ENCODE peak calls at places on chromosomes 11 and 22, in six cellular contexts. H, O, F, C, S and Z are unnamed samples.

GRCh38 chr11:123822591-123822990 is 16.4 kb upstream of the OR6M1 start:
- DNase-seq in O (no peak), C (no peak), H (no peak), F (no peak), S (no peak), Z (peak)

GRCh38 chr11:67045314-67045713 is 11.3 kb upstream of the RHOD start:
- DNase-seq in S (no peak), O (no peak), C (peak), H (no peak), F (no peak), Z (no peak)

GRCh38 chr11:46826310-46827044 is 19.6 kb downstream of the CKAP5 start:
- DNase-seq in F (peak), S (peak), H (peak), C (peak), O (no peak), Z (peak)

GRCh38 chr11:87859583-87859982 is 315.7 kb downstream of the RAB38 start:
- DNase-seq in O (no peak), S (no peak), H (no peak), C (no peak), F (no peak), Z (no peak)

GRCh38 chr11:61828629-61829407 is 718 bp downstream of the FADS2 start:
- DNase-seq in F (no peak), O (no peak), H (peak), C (no peak), S (peak), Z (no peak)

GRCh38 chr11:30364139-30364875 is 41.4 kb downstream of the ARL14EP start:
- DNase-seq in S (no peak), H (no peak), C (no peak), F (no peak), O (no peak), Z (no peak)

GRCh38 chr11:44246726-44247125 is 63.2 kb downstream of the ALX4 start:
- DNase-seq in H (no peak), O (no peak), S (peak), C (no peak), F (peak), Z (no peak)

GRCh38 chr11:117818036-117818858 is 6.3 kb downstream of the FXYD2 start:
- DNase-seq in C (peak), F (no peak), S (no peak), O (no peak), H (peak), Z (no peak)

GRCh38 chr11:38791346-38791961 is 2193.4 kb upstream of the RAG2 start:
- DNase-seq in F (peak), H (peak), S (peak), O (peak), C (peak), Z (peak)

GRCh38 chr22:21641417-21641794 is 696 bp upstream of the SDF2L1 start:
- DNase-seq in F (no peak), H (peak), S (peak), O (no peak), C (no peak), Z (peak)

GRCh38 chr11:33984682-33985389 is 66.7 kb upstream of the CAPRIN1 start:
- DNase-seq in O (no peak), C (no peak), H (no peak), S (no peak), F (no peak), Z (no peak)
- TF ChIP-seq CTCF in O (peak), C (no peak), H (no peak), S (no peak), F (no peak), Z (no peak)

DNA sequence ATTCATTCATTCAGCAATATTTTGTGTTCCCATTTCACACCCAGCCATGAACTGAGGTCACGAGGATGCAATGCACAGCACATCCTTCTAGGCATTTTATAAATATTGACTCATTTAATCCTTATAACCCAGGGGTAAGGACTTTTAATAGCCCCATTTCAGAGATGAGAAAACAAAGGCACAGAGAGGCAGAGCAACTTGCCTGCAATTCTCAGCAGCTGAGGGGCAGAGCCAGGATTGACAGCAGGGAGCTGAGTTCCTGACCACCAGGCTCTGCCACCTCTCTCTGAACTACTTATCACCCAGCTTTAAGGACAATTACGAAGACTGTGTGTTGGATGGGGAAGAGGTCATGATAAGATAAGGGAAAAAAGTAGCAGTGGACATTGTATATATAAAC is 12.8 kb upstream of the FGF3 start:
- DNase-seq in H (no peak), O (no peak), S (no peak), C (no peak), F (no peak), Z (no peak)
- TF ChIP-seq CTCF in H (no peak), O (no peak), S (no peak), C (no peak), F (no peak), Z (no peak)

DNA sequence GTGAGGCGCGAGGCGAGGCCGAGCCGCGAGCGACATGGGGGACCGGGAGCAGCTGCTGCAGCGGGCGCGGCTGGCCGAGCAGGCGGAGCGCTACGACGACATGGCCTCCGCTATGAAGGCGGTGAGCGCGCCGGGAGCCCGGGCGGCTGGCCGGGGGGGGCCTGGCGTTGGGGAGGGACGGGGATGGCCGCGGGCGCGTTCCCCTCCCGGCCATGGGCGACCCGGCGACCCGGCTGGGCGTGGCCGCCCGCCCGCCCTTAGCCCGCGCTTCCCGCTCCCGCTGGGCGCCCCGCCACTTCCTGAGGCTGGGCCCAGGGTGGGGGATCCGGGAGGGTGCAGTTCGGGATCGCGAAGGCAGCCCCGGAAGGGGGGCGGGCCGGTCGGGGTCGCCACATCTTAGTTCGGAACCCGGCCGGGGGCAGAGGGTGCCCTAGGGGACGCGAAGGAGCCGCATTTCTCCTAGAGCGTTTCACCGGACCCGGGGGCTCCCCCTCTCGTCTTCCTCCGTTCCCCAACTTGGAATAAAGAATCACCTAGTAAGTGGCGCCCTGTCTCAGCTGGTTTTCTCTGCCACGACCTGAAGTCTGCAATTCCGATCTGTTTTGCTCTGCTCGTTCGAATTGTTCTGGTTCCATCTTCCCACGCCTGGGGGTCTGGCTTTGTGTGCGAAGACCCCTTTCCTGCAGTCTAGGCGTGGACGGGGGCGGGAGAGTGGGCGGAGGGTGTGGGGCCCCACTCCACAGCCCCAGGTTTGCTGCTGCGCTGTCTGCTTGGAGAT is 554 bp downstream of the YWHAH start:
- DNase-seq in F (no peak), O (no peak), H (peak), C (peak), S (peak), Z (peak)
- TF ChIP-seq CTCF in F (peak), O (no peak), H (no peak), C (no peak), S (no peak), Z (peak)

GRCh38 chr22:24009227-24010017 is 1.7 kb upstream of the CABIN1 start:
- DNase-seq in C (no peak), O (no peak), S (no peak), F (no peak), H (peak), Z (no peak)

GRCh38 chr22:24008022-24008283 is 2.7 kb upstream of the GSTT4 start:
- DNase-seq in C (no peak), H (peak), S (no peak), O (no peak), F (no peak), Z (no peak)

GRCh38 chr22:24010018-24010391 is 1.1 kb upstream of the CABIN1 start:
- DNase-seq in O (no peak), S (no peak), C (no peak), F (no peak), H (peak), Z (no peak)

GRCh38 chr22:24007253-24008021 is 2.2 kb upstream of the GSTT4 start:
- DNase-seq in S (no peak), F (no peak), C (no peak), H (peak), O (no peak), Z (no peak)

GRCh38 chr22:24008381-24009226 is 2.5 kb upstream of the CABIN1 start:
- DNase-seq in S (no peak), F (no peak), C (no peak), H (peak), O (no peak), Z (no peak)
- TF ChIP-seq CTCF in S (no peak), F (no peak), C (no peak), H (no peak), O (no peak), Z (no peak)

GRCh38 chr11:35138949-35139881 is at the start of gene CD44:
- DNase-seq in S (peak), H (peak), C (peak), F (peak), O (no peak), Z (peak)
- TF ChIP-seq CTCF in S (no peak), H (no peak), C (no peak), F (no peak), O (no peak), Z (no peak)

GRCh38 chr11:16936643-16937042 is 77.6 kb downstream of the PLEKHA7 start:
- DNase-seq in S (no peak), C (no peak), H (no peak), F (no peak), O (no peak), Z (no peak)

GRCh38 chr11:16938061-16938460 is 76.2 kb downstream of the PLEKHA7 start:
- DNase-seq in H (no peak), S (no peak), C (no peak), O (no peak), F (no peak), Z (no peak)

GRCh38 chr11:16928052-16928451 is 86.2 kb downstream of the PLEKHA7 start:
- DNase-seq in S (no peak), O (no peak), C (no peak), F (no peak), H (no peak), Z (no peak)

DNA sequence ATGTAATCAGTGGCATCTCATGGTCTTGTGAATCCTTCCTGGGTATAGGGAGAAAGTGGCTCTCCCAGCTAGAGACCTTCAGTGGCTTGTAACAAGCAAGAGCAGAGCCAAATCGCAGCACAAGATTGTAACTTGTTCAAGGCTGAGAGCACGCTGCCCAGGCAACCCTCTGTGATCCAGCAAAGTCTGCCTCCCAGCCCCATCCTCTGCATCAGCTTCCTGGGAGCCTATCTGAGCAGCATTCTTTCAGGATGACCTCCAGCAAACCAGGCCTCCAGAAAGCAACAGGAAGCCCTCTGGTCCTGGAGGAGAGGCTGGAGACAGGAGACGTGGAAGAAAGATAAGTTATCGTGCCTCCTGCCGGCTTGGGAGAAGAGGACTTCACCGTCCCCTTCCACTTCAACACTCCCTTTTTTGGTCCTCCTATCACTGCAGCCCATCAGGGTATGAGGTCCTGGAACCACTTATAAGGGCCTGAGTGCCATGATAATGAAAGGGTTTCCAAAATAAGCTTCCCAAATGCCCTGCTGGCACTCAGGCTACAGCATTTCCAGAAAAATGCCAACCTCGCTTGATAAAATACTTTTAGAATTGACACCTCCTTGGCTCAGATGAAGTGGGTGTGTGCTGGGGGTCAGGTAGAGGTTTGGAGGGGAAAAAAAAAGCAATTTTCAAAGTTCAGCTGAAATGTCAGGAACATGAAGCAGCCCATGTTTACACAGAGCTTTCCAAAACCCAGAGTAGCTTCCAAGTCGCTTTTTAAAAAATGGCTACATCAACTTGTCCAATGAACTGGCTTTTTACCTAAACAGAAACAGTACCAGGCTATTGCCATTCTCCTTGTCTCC is 80.2 kb downstream of the PLEKHA7 start:
- DNase-seq in O (no peak), C (no peak), H (no peak), S (no peak), F (no peak), Z (no peak)
- TF ChIP-seq CTCF in O (no peak), C (no peak), H (no peak), S (no peak), F (no peak), Z (no peak)

GRCh38 chr11:112958670-112959069 is 2.5 kb upstream of the NCAM1 start:
- DNase-seq in H (no peak), S (no peak), O (no peak), C (peak), F (no peak), Z (peak)
- TF ChIP-seq CTCF in H (no peak), S (peak), O (no peak), C (no peak), F (no peak), Z (no peak)